ENCODE peak calls at places on chromosome 3, in nine cellular contexts. I is ovary, A is left ventricle myocardium inferior, R is neuronal stem cell, L is cardiac muscle cell, F is body of pancreas, J is cardiac fibroblast, E is astrocyte of the spinal cord, Y is AG04450. W is an unnamed sample.

GRCh38 chr3:115766587-115767492 is 143.5 kb downstream of the GAP43 start:
- DNase-seq in I (no peak), A (no peak), R (no peak), L (no peak), F (no peak), J (peak; percentile 66), E (peak; percentile 75), Y (no peak), W (no peak)

GRCh38 chr3:115697263-115698053 is 74.1 kb downstream of the GAP43 start:
- DNase-seq in I (no peak), A (no peak), R (no peak), L (no peak), F (no peak), J (no peak), E (peak; percentile 60), Y (no peak), W (no peak)

GRCh38 chr3:103136621-103137020 is 701.8 kb downstream of the ZPLD1 start:
- DNase-seq in I (no peak), A (no peak), R (no peak), L (no peak), F (no peak), J (no peak), E (no peak), Y (no peak), W (no peak)

GRCh38 chr3:10627884-10628572 is 122.6 kb upstream of the ATP2B2 start:
- DNase-seq in I (no peak), A (no peak), R (no peak), L (no peak), F (no peak), J (no peak), E (no peak), Y (no peak), W (no peak)

GRCh38 chr3:9409981-9410849 is 12.8 kb downstream of the SETD5 start:
- DNase-seq in I (no peak), A (no peak), R (no peak), L (no peak), F (no peak), J (no peak), E (no peak), Y (no peak), W (no peak)

GRCh38 chr3:134463676-134464611 is 21.8 kb downstream of the ANAPC13 start:
- DNase-seq in I (peak; percentile 87), A (peak; percentile 79), R (peak; percentile 94), L (no peak), F (peak; percentile 55), J (peak; percentile 99), E (peak; percentile 99), Y (peak; percentile 96), W (peak; percentile 87)

GRCh38 chr3:26653811-26654379 is 31.3 kb downstream of the LRRC3B start:
- DNase-seq in I (no peak), A (no peak), R (no peak), L (no peak), F (no peak), J (no peak), E (no peak), Y (no peak), W (no peak)

GRCh38 chr3:53083496-53083895 is 37.6 kb upstream of the SFMBT1 start:
- DNase-seq in I (no peak), A (peak; percentile 73), R (no peak), L (no peak), F (peak; percentile 40), J (peak; percentile 78), E (peak; percentile 73), Y (no peak), W (no peak)

GRCh38 chr3:195097331-195098255 is 173.4 kb downstream of the XXYLT1 start:
- DNase-seq in I (no peak), A (peak; percentile 24), R (no peak), L (no peak), F (no peak), J (no peak), E (no peak), Y (no peak), W (no peak)

GRCh38 chr3:55313701-55314100 is 173.4 kb downstream of the WNT5A start:
- DNase-seq in I (no peak), A (no peak), R (no peak), L (no peak), F (no peak), J (no peak), E (no peak), Y (no peak), W (no peak)

GRCh38 chr3:106025151-106025722 is 156.4 kb upstream of the CBLB start:
- DNase-seq in I (no peak), A (peak; percentile 24), R (no peak), L (no peak), F (peak; percentile 25), J (no peak), E (peak; percentile 21), Y (no peak), W (peak; percentile 8)

GRCh38 chr3:169362872-169363271 is 300.6 kb downstream of the MECOM start:
- DNase-seq in I (no peak), A (no peak), R (no peak), L (no peak), F (no peak), J (no peak), E (no peak), Y (no peak), W (no peak)

GRCh38 chr3:9809615-9810356 is at the start of gene TTLL3:
- DNase-seq in I (peak; percentile 85), A (peak; percentile 78), R (peak; percentile 67), L (peak; percentile 66), F (peak; percentile 84), J (peak; percentile 72), E (peak; percentile 50), Y (no peak), W (peak; percentile 71)

GRCh38 chr3:130386604-130387263 is 41.3 kb downstream of the COL6A5 start:
- DNase-seq in I (no peak), A (no peak), R (no peak), L (no peak), F (no peak), J (peak; percentile 52), E (peak; percentile 50), Y (no peak), W (no peak)
- H3K4me3 ChIP-seq in I (no peak overlapping the region), A (no peak overlapping the region), R (no peak overlapping the region), L (no peak overlapping the region), F (no peak overlapping the region), J (no peak overlapping the region), E (no peak overlapping the region), Y (no peak overlapping the region), W (no peak overlapping the region)

GRCh38 chr3:122916084-122916483 is 111.5 kb downstream of the SEMA5B start:
- DNase-seq in I (no peak), A (no peak), R (no peak), L (no peak), F (no peak), J (no peak), E (no peak), Y (no peak), W (no peak)

GRCh38 chr3:122911901-122912300 is 115.7 kb downstream of the SEMA5B start:
- DNase-seq in I (no peak), A (no peak), R (no peak), L (no peak), F (no peak), J (no peak), E (no peak), Y (no peak), W (no peak)

GRCh38 chr3:122913539-122914100 is 113.9 kb downstream of the SEMA5B start:
- DNase-seq in I (no peak), A (no peak), R (no peak), L (no peak), F (no peak), J (no peak), E (no peak), Y (no peak), W (no peak)

GRCh38 chr3:122915300-122916055 is 112.1 kb downstream of the SEMA5B start:
- DNase-seq in I (no peak), A (no peak), R (no peak), L (no peak), F (no peak), J (no peak), E (no peak), Y (no peak), W (no peak)

DNA sequence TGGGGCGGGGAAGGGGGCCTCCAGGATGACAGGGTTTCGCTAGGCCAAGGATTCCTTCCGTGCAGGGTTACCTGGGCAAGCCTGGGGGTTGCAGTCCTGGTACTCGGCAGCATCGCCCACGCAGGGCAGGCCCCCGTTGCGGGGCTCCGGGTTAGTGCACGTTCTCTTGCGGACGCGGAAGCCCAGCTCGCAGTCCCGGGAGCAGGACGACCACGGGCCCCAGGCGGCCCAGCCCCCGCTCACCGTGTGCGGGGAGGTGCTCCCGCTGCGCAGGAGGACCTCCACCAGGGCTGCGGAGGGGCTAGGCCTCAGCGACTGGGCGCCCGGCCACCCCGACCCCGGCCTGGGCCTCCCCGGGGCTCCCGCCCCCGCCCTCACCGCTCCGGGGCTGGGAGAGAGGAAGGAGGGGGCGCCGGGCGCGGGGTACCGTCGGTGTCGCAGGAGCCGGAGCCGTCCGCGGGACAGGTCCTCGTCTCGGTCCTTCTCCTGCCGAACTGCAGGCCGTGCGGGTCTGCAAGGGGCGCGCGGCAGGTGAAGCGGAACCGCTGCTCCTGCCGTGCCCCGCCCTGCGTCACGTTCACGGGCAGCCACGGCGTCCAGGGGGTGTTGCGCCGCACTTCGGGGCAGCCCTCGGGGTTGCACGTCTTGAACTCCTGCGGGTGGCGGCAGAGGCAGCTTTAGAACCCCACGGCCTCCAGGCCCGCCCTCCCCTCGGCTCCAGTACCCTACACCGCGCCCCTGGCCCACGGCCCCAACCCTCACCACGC is 114.6 kb downstream of the SEMA5B start:
- DNase-seq in I (no peak), A (no peak), R (no peak), L (no peak), F (no peak), J (no peak), E (no peak), Y (no peak), W (no peak)
- H3K4me3 ChIP-seq in I (no peak overlapping the region), A (no peak overlapping the region), R (no peak overlapping the region), L (no peak overlapping the region), F (no peak overlapping the region), J (no peak overlapping the region), E (no peak overlapping the region), Y (no peak overlapping the region), W (no peak overlapping the region)

GRCh38 chr3:49880581-49881328 is 11.0 kb upstream of the CAMKV start:
- DNase-seq in I (no peak), A (no peak), R (peak; percentile 76), L (peak; percentile 81), F (no peak), J (no peak), E (no peak), Y (no peak), W (no peak)
- H3K4me3 ChIP-seq in I (no peak overlapping the region), A (no peak overlapping the region), R (peak overlapping the region; percentile 12), L (no peak overlapping the region), F (no peak overlapping the region), J (no peak overlapping the region), E (no peak overlapping the region), Y (no peak overlapping the region), W (no peak overlapping the region)

DNA sequence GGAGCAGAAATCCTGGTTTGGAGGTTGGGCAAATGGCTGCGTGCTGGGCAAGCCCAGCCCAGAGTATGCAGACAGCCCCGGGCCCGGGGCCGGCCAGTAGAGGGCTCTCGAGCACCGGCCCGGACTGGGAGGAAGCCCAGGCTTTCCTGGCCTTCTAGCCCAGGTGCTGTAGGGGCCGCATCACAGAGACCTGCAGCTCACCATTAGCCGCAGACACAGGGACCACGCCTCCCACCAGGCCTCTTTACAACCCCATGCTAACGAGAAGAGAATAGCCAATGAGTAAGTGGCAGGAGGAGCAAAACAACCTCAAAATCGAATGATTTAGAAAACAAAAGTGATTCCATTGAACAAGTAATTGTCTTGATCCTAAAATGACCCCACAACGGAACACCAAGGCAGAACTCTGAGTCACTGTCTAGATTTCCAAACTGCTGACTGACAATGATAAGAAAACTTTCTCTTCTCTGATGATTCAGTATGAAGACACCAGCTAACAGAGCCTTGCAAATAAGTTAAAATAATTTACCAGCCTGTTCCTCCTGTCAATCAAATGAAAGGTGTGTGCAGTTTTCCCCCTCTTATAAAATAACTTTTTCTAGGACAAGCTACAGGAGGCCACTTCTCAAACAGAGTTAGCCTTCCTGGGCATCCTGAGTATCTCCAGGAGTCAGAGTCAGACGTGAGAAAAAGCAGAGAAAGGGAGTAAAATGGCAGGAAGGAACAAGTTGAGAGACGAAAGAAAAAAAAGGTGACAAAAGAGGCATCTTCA is 102.2 kb downstream of the DGKG start:
- DNase-seq in I (peak; percentile 39), A (peak; percentile 53), R (peak; percentile 62), L (peak; percentile 86), F (peak; percentile 85), J (peak; percentile 72), E (peak; percentile 76), Y (no peak), W (peak; percentile 77)
- H3K4me3 ChIP-seq in I (no peak overlapping the region), A (no peak overlapping the region), R (no peak overlapping the region), L (no peak overlapping the region), F (no peak overlapping the region), J (no peak overlapping the region), E (no peak overlapping the region), Y (no peak overlapping the region), W (no peak overlapping the region)

W was measured in MG63.